ENCODE peak calls at places on chromosomes 6 and 20, in nine cellular contexts. B is lung; G is CD8-positive, alpha-beta T cell; X is lower lobe of right lung; K is OCI-LY7; E is heart right ventricle; Q is heart left ventricle; D is CD8-positive, alpha-beta memory T cell; R is aorta. N is an unnamed sample.

GRCh38 chr6:43896474-43896873 is 126.5 kb downstream of the VEGFA start:
- DNase-seq in Q (no peak), D (no peak), K (no peak), X (no peak), G (no peak), R (no peak), B (no peak), E (no peak), N (no peak)

GRCh38 chr20:34410331-34410730 is 47.3 kb downstream of the ITCH start:
- DNase-seq in Q (no peak), E (no peak), D (no peak), R (no peak), K (no peak), X (no peak), B (no peak), G (no peak), N (no peak)

GRCh38 chr20:37991506-37992302 is 41.6 kb downstream of the TTI1 start:
- DNase-seq in B (no peak), G (no peak), D (no peak), Q (no peak), X (no peak), R (no peak), E (no peak), K (no peak), N (no peak)

GRCh38 chr20:52168116-52168515 is 23.5 kb downstream of the ZFP64 start:
- DNase-seq in K (no peak), X (no peak), D (no peak), G (no peak), R (no peak), Q (no peak), B (no peak), E (no peak), N (no peak)

GRCh38 chr6:117446851-117447250 is 21.1 kb upstream of the ROS1 start:
- DNase-seq in R (no peak), Q (no peak), B (no peak), X (no peak), K (no peak), E (no peak), D (no peak), G (no peak), N (no peak)

GRCh38 chr6:12909828-12910227 is 193.3 kb downstream of the PHACTR1 start:
- DNase-seq in E (no peak), D (no peak), X (no peak), B (no peak), K (no peak), R (no peak), G (no peak), Q (no peak), N (no peak)

GRCh38 chr6:12637960-12638641 is 78.5 kb upstream of the PHACTR1 start:
- DNase-seq in K (peak), G (no peak), E (peak), B (peak), R (peak), Q (no peak), X (peak), D (no peak), N (peak)

GRCh38 chr20:2032168-2032567 is 38.3 kb upstream of the PDYN start:
- DNase-seq in K (no peak), X (no peak), R (no peak), G (no peak), E (no peak), B (no peak), D (no peak), Q (no peak), N (no peak)

GRCh38 chr20:10385850-10386544 is 48.0 kb downstream of the MKKS start:
- DNase-seq in K (no peak), E (no peak), B (no peak), R (no peak), D (no peak), G (no peak), Q (no peak), X (no peak), N (no peak)

GRCh38 chr6:127026247-127026646 is 92.2 kb upstream of the RSPO3 start:
- DNase-seq in Q (no peak), E (no peak), X (no peak), D (no peak), R (no peak), K (no peak), B (no peak), G (no peak), N (no peak)

GRCh38 chr20:1282966-1283365 is 16.9 kb downstream of the SNPH start:
- DNase-seq in X (no peak), E (no peak), K (no peak), G (no peak), Q (no peak), D (no peak), B (no peak), R (no peak), N (no peak)

GRCh38 chr20:58695895-58696375 is 3.3 kb downstream of the NPEPL1 start:
- DNase-seq in K (no peak), E (no peak), D (no peak), B (no peak), X (no peak), G (no peak), R (peak), Q (peak), N (no peak)

GRCh38 chr6:137106183-137106582 is 61.4 kb upstream of the IL20RA start:
- DNase-seq in X (no peak), E (no peak), Q (no peak), R (no peak), K (peak), B (no peak), D (no peak), G (no peak), N (no peak)
- H3K27ac ChIP-seq in X (no peak), E (no peak), Q (no peak), R (no peak), K (peak), B (no peak), D (no peak), G (no peak), N (no peak)

GRCh38 chr6:32979720-32980487 is 11.5 kb downstream of the BRD2 start:
- DNase-seq in R (no peak), E (no peak), Q (no peak), B (no peak), X (no peak), G (no peak), D (no peak), K (no peak), N (no peak)
- H3K27ac ChIP-seq in R (no peak), E (no peak), Q (no peak), B (no peak), X (no peak), G (no peak), D (no peak), K (no peak), N (no peak)

GRCh38 chr6:37826993-37827392 is 7.5 kb downstream of the ZFAND3 start:
- DNase-seq in Q (no peak), D (no peak), K (no peak), E (no peak), G (no peak), X (no peak), R (no peak), B (no peak), N (no peak)
- H3K27ac ChIP-seq in Q (no peak), D (no peak), K (no peak), E (no peak), G (no peak), X (no peak), R (no peak), B (no peak), N (peak)

DNA sequence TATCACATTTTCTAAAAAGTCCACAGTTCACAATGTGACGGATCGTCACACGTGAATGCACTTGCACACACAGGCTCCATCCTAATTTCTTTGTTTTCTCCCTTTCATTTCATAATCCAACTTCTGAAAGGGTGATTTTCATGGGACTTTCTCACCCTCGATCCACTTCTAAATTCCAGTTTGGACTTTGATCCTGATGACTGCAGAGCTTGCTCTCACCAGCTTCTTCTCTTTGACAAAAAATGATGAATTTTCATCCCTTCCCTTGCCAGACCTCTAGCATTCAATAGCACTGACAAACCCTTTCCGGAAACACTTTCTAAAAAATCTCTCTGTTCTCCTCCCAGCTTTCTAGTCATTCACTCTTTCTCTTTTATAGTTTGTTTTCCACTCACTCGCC is 341.2 kb downstream of the SYNE1 start:
- DNase-seq in R (no peak), E (no peak), G (no peak), K (no peak), Q (no peak), X (no peak), D (no peak), B (no peak), N (no peak)
- H3K27ac ChIP-seq in R (no peak), E (no peak), G (no peak), K (no peak), Q (peak), X (peak), D (no peak), B (no peak), N (no peak)

DNA sequence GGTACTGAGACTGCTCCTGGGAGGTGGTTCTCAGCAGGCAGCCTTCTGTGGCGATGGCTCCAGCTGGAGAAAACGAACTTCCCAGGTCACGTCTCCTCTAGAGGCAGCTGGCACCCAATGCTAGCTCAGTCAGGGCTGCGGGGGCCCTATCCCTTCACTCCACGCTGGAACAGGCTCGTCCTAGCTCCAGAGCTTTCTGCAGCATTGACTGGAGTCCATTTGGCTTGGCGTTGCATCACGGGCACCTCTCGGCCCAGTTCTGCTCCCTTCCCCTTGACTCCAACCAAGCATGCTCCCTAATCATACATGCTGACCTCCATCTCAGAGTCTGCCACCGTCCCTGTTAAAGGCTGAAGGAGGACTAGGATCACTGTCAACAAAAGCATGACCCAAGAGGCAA is 5.9 kb upstream of the IRF4 start:
- DNase-seq in X (no peak), Q (no peak), R (no peak), B (no peak), E (no peak), G (no peak), D (no peak), K (no peak), N (no peak)
- H3K27ac ChIP-seq in X (no peak), Q (no peak), R (no peak), B (no peak), E (no peak), G (no peak), D (no peak), K (no peak), N (no peak)

GRCh38 chr6:19943042-19943441 is 105.9 kb downstream of the ID4 start:
- DNase-seq in D (no peak), X (no peak), Q (no peak), E (no peak), K (no peak), G (no peak), B (no peak), R (no peak), N (no peak)

GRCh38 chr6:19949155-19949554 is 112.0 kb downstream of the ID4 start:
- DNase-seq in R (no peak), K (no peak), E (no peak), D (no peak), X (no peak), Q (no peak), B (no peak), G (no peak), N (no peak)

GRCh38 chr6:19945843-19946358 is 108.7 kb downstream of the ID4 start:
- DNase-seq in X (no peak), D (no peak), B (no peak), R (no peak), E (peak), G (no peak), Q (no peak), K (no peak), N (no peak)
- H3K27ac ChIP-seq in X (no peak), D (no peak), B (no peak), R (no peak), E (no peak), G (no peak), Q (no peak), K (no peak), N (no peak)

N was measured in cardiac muscle cell.